ENCODE peak calls at places on chromosomes 11 and 22, in seven cellular contexts. One of them, this sample, is unnamed.

GRCh38 chr11:44268807-44269080 is 41.2 kb downstream of the ALX4 start:
- DNase-seq in skeletal muscle cell: no peak
- DNase-seq in stomach: no peak
- DNase-seq in GM12865: no peak
- DNase-seq in A549: no peak
- DNase-seq in mammary epithelial cell: no peak
- DNase-seq in Karpas-422: no peak
- DNase-seq in this sample: no peak

GRCh38 chr22:29872145-29872893 is 10.7 kb upstream of the MTMR3 start:
- DNase-seq in skeletal muscle cell: no peak
- DNase-seq in stomach: no peak
- DNase-seq in GM12865: peak
- DNase-seq in Karpas-422: no peak
- DNase-seq in mammary epithelial cell: no peak
- DNase-seq in A549: no peak
- DNase-seq in this sample: no peak

GRCh38 chr11:109123811-109124787 is 297.9 kb upstream of the C11orf87 start:
- DNase-seq in GM12865: no peak
- DNase-seq in stomach: no peak
- DNase-seq in A549: no peak
- DNase-seq in Karpas-422: no peak
- DNase-seq in mammary epithelial cell: no peak
- DNase-seq in skeletal muscle cell: no peak
- DNase-seq in this sample: no peak

GRCh38 chr11:19864141-19865120 is 151.8 kb downstream of the NAV2 start:
- DNase-seq in A549: no peak
- DNase-seq in mammary epithelial cell: no peak
- DNase-seq in Karpas-422: no peak
- DNase-seq in stomach: no peak
- DNase-seq in skeletal muscle cell: peak
- DNase-seq in GM12865: no peak
- DNase-seq in this sample: no peak

GRCh38 chr11:71929491-71929890 is 645 bp downstream of the RNF121 start:
- DNase-seq in A549: no peak
- DNase-seq in skeletal muscle cell: no peak
- DNase-seq in Karpas-422: no peak
- DNase-seq in mammary epithelial cell: no peak
- DNase-seq in stomach: no peak
- DNase-seq in GM12865: no peak
- DNase-seq in this sample: no peak

GRCh38 chr11:116813781-116814471 is 9.2 kb downstream of the APOA4 start:
- DNase-seq in mammary epithelial cell: no peak
- DNase-seq in stomach: peak
- DNase-seq in A549: no peak
- DNase-seq in GM12865: no peak
- DNase-seq in skeletal muscle cell: no peak
- DNase-seq in Karpas-422: no peak
- DNase-seq in this sample: no peak

GRCh38 chr11:12129227-12129626 is 18.8 kb downstream of the MICAL2 start:
- DNase-seq in Karpas-422: no peak
- DNase-seq in stomach: no peak
- DNase-seq in skeletal muscle cell: no peak
- DNase-seq in mammary epithelial cell: no peak
- DNase-seq in GM12865: no peak
- DNase-seq in A549: no peak
- DNase-seq in this sample: no peak

GRCh38 chr11:94732617-94733292 is 35.4 kb upstream of the AMOTL1 start:
- DNase-seq in stomach: no peak
- DNase-seq in Karpas-422: no peak
- DNase-seq in skeletal muscle cell: peak
- DNase-seq in A549: no peak
- DNase-seq in mammary epithelial cell: peak
- DNase-seq in GM12865: no peak
- DNase-seq in this sample: no peak

GRCh38 chr22:21981874-21982273 is 713 bp downstream of the TOP3B start:
- DNase-seq in stomach: no peak
- DNase-seq in mammary epithelial cell: peak
- DNase-seq in GM12865: no peak
- DNase-seq in Karpas-422: no peak
- DNase-seq in skeletal muscle cell: no peak
- DNase-seq in A549: no peak
- DNase-seq in this sample: no peak

GRCh38 chr22:47373648-47374272 is 611.3 kb downstream of the TBC1D22A start:
- DNase-seq in skeletal muscle cell: no peak
- DNase-seq in stomach: no peak
- DNase-seq in GM12865: no peak
- DNase-seq in A549: no peak
- DNase-seq in Karpas-422: no peak
- DNase-seq in mammary epithelial cell: no peak
- DNase-seq in this sample: no peak

GRCh38 chr22:47375621-47376321 is 613.3 kb downstream of the TBC1D22A start:
- DNase-seq in mammary epithelial cell: no peak
- DNase-seq in A549: no peak
- DNase-seq in GM12865: no peak
- DNase-seq in stomach: no peak
- DNase-seq in Karpas-422: no peak
- DNase-seq in skeletal muscle cell: no peak
- DNase-seq in this sample: no peak

GRCh38 chr22:47374273-47374771 is 611.9 kb downstream of the TBC1D22A start:
- DNase-seq in Karpas-422: no peak
- DNase-seq in skeletal muscle cell: no peak
- DNase-seq in A549: no peak
- DNase-seq in mammary epithelial cell: no peak
- DNase-seq in stomach: no peak
- DNase-seq in GM12865: no peak
- DNase-seq in this sample: no peak

GRCh38 chr22:47376322-47376700 is 613.9 kb downstream of the TBC1D22A start:
- DNase-seq in A549: no peak
- DNase-seq in Karpas-422: no peak
- DNase-seq in GM12865: no peak
- DNase-seq in stomach: no peak
- DNase-seq in skeletal muscle cell: no peak
- DNase-seq in mammary epithelial cell: no peak
- DNase-seq in this sample: no peak

DNA sequence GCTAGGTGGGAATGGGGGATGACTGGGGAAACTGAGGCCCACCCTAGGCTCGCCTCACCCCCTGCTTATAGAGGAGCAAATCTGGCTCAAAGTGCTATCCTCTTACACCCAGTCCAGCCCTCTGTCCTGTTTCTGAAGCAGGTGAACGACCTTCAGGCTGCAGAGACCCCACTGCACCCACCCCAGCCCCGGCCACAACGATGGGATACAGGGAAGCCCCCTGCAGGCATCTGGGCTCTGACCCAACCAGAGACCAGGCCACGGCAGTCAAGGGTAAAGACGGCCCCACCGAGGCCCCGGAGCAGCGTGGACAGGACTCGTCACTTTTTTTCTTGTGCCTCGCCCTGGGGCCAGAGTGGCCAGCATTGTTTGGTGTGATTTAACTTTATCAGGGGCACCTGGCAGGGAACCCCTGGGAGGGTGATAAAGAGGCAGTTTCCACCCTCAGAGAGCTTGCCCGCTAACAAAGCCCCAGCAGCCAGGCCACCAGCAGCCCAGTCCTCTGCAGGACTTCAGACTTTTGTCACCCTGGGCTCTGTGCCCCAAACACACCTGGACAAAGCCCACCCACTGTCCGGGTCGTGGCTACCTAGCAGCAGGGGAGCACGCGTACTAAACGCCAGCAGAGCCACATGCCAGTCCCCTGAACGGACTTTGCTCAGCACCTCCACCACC is 612.6 kb downstream of the TBC1D22A start:
- DNase-seq in mammary epithelial cell: no peak
- DNase-seq in skeletal muscle cell: no peak
- DNase-seq in stomach: no peak
- DNase-seq in Karpas-422: no peak
- DNase-seq in A549: no peak
- DNase-seq in GM12865: no peak
- DNase-seq in this sample: no peak
- H3K4me3 ChIP-seq in mammary epithelial cell: no peak
- H3K4me3 ChIP-seq in skeletal muscle cell: no peak
- H3K4me3 ChIP-seq in stomach: no peak
- H3K4me3 ChIP-seq in Karpas-422: no peak
- H3K4me3 ChIP-seq in A549: no peak
- H3K4me3 ChIP-seq in GM12865: no peak
- H3K4me3 ChIP-seq in this sample: no peak

GRCh38 chr11:1218788-1219445 is 3.9 kb upstream of the MUC5B start:
- DNase-seq in mammary epithelial cell: no peak
- DNase-seq in A549: no peak
- DNase-seq in GM12865: no peak
- DNase-seq in skeletal muscle cell: no peak
- DNase-seq in stomach: no peak
- DNase-seq in Karpas-422: no peak
- DNase-seq in this sample: no peak

GRCh38 chr11:1221848-1222311 is 986 bp upstream of the MUC5B start:
- DNase-seq in mammary epithelial cell: no peak
- DNase-seq in A549: no peak
- DNase-seq in skeletal muscle cell: no peak
- DNase-seq in stomach: no peak
- DNase-seq in Karpas-422: no peak
- DNase-seq in GM12865: no peak
- DNase-seq in this sample: no peak

GRCh38 chr11:1220941-1221721 is 1.7 kb upstream of the MUC5B start:
- DNase-seq in mammary epithelial cell: no peak
- DNase-seq in GM12865: no peak
- DNase-seq in A549: no peak
- DNase-seq in stomach: no peak
- DNase-seq in Karpas-422: no peak
- DNase-seq in skeletal muscle cell: no peak
- DNase-seq in this sample: peak

GRCh38 chr11:1219446-1219835 is 3.4 kb upstream of the MUC5B start:
- DNase-seq in Karpas-422: no peak
- DNase-seq in A549: no peak
- DNase-seq in mammary epithelial cell: no peak
- DNase-seq in GM12865: no peak
- DNase-seq in skeletal muscle cell: no peak
- DNase-seq in stomach: no peak
- DNase-seq in this sample: no peak

DNA sequence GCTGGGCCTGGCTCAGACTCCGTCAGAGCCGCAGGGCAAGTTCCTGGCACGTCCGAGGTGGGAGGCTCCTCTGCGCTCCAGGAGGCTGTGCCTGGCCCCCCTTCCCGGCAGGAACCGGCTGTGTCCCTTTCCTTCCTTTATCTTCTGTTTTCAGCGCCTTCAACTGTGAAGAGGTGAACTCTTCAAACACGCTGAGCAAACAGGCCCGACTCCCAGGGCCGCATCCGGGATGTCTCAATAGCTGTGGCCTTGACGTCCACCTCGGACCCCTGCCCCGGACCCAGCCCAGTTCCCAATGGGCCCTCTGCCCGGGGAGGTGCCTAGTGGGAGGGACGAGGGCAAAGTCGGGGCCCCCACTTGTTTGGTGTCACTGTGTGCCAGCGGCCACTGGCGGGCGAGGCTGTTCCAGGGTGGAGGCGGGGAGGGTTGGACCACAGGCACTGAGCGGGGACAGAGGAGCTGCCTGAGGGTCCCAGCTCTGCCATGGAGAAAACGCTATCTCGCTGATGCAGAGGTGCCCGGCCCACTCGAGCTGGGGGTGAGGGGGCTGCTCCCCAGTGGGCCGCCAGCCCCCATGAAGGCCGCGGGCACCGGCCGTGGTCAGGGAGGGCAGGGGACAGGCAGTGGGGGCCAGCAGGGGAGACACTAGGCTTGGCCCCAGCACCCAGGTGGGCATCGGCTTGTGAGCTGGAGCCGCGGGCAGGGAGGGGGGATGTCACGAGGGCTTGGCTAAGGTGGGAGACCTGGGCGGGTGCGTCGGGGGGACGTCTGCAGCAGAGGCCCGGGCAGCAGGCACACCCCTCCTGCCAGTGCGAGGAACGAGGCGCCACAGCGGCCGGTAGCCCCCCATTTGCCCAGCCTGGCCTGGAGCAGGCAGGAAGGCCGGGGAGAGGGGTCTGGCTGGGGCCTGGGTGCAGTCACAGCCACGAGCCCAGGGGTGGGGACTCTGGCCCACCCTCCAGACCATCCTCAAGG is 2.7 kb upstream of the MUC5B start:
- DNase-seq in Karpas-422: no peak
- DNase-seq in mammary epithelial cell: no peak
- DNase-seq in A549: no peak
- DNase-seq in skeletal muscle cell: no peak
- DNase-seq in stomach: peak
- DNase-seq in GM12865: no peak
- DNase-seq in this sample: no peak
- H3K4me3 ChIP-seq in Karpas-422: no peak
- H3K4me3 ChIP-seq in mammary epithelial cell: no peak
- H3K4me3 ChIP-seq in A549: no peak
- H3K4me3 ChIP-seq in skeletal muscle cell: no peak
- H3K4me3 ChIP-seq in stomach: no peak
- H3K4me3 ChIP-seq in GM12865: no peak
- H3K4me3 ChIP-seq in this sample: no peak

DNA sequence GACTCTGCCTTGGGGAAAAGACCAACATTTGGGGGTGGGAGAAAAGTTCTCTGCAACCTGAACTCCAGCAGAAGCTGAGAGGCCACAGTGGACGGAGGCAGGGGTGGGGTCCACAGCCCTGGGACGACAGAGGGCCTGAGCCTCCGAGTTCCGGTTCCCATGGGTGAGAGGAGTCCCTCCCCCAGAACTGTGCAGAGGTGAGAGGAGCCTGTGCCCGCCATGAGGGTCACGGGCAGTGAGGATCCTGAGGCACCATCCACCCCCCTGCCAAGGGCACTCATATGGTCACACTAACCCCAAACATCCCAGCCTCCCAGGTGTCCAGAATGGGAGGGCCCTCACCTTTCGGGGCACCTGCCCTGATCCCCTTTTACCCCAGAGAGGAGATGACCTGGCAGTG is 30.5 kb downstream of the KIAA0930 start:
- DNase-seq in skeletal muscle cell: no peak
- DNase-seq in GM12865: no peak
- DNase-seq in mammary epithelial cell: no peak
- DNase-seq in stomach: no peak
- DNase-seq in Karpas-422: no peak
- DNase-seq in A549: no peak
- DNase-seq in this sample: no peak
- H3K4me3 ChIP-seq in skeletal muscle cell: no peak
- H3K4me3 ChIP-seq in GM12865: no peak
- H3K4me3 ChIP-seq in mammary epithelial cell: no peak
- H3K4me3 ChIP-seq in stomach: no peak
- H3K4me3 ChIP-seq in Karpas-422: no peak
- H3K4me3 ChIP-seq in A549: no peak
- H3K4me3 ChIP-seq in this sample: no peak

GRCh38 chr11:69983897-69984438 is 94.1 kb upstream of the ANO1 start:
- DNase-seq in stomach: no peak
- DNase-seq in mammary epithelial cell: no peak
- DNase-seq in GM12865: no peak
- DNase-seq in A549: no peak
- DNase-seq in skeletal muscle cell: no peak
- DNase-seq in Karpas-422: no peak
- DNase-seq in this sample: no peak

GRCh38 chr11:69985331-69985653 is 92.8 kb upstream of the ANO1 start:
- DNase-seq in Karpas-422: no peak
- DNase-seq in mammary epithelial cell: no peak
- DNase-seq in A549: no peak
- DNase-seq in GM12865: no peak
- DNase-seq in skeletal muscle cell: no peak
- DNase-seq in stomach: no peak
- DNase-seq in this sample: no peak

GRCh38 chr11:69982675-69983570 is 95.2 kb upstream of the ANO1 start:
- DNase-seq in GM12865: no peak
- DNase-seq in Karpas-422: no peak
- DNase-seq in skeletal muscle cell: no peak
- DNase-seq in mammary epithelial cell: no peak
- DNase-seq in A549: no peak
- DNase-seq in stomach: no peak
- DNase-seq in this sample: no peak

GRCh38 chr11:69984457-69985261 is 93.5 kb upstream of the ANO1 start:
- DNase-seq in skeletal muscle cell: no peak
- DNase-seq in A549: no peak
- DNase-seq in Karpas-422: no peak
- DNase-seq in stomach: no peak
- DNase-seq in GM12865: no peak
- DNase-seq in mammary epithelial cell: no peak
- DNase-seq in this sample: peak

GRCh38 chr11:69983571-69983877 is 94.6 kb upstream of the ANO1 start:
- DNase-seq in Karpas-422: no peak
- DNase-seq in GM12865: no peak
- DNase-seq in skeletal muscle cell: no peak
- DNase-seq in mammary epithelial cell: no peak
- DNase-seq in stomach: no peak
- DNase-seq in A549: no peak
- DNase-seq in this sample: no peak
- H3K4me3 ChIP-seq in Karpas-422: no peak
- H3K4me3 ChIP-seq in GM12865: no peak
- H3K4me3 ChIP-seq in skeletal muscle cell: no peak
- H3K4me3 ChIP-seq in mammary epithelial cell: no peak
- H3K4me3 ChIP-seq in stomach: no peak
- H3K4me3 ChIP-seq in A549: no peak
- H3K4me3 ChIP-seq in this sample: no peak